ENCODE peak calls at places on chromosomes 7 and 10, in ten cellular contexts. F, W, M, P, B, H, C, G, S and X are unnamed samples.

GRCh38 chr10:62136931-62137330 is 131.7 kb downstream of the RTKN2 start:
- DNase-seq in P (no peak), C (no peak), B (no peak), W (no peak), H (no peak), M (no peak), F (no peak), S (no peak), G (no peak), X (no peak)

GRCh38 chr7:158273138-158273651 is 314.4 kb downstream of the PTPRN2 start:
- DNase-seq in C (no peak), G (peak; percentile 9), B (no peak), W (no peak), P (no peak), H (no peak), M (no peak), F (no peak), S (peak; percentile 2), X (no peak)

GRCh38 chr7:137325927-137326326 is 17.6 kb downstream of the PTN start:
- DNase-seq in P (no peak), M (no peak), C (no peak), G (no peak), S (no peak), W (no peak), F (no peak), H (peak; percentile 72), B (no peak), X (no peak)

GRCh38 chr7:48083114-48083830 is 5.8 kb upstream of the UPP1 start:
- DNase-seq in G (no peak), W (peak; percentile 90), B (no peak), M (peak; percentile 59), C (no peak), F (no peak), H (peak; percentile 72), P (no peak), S (no peak), X (no peak)

GRCh38 chr7:95045236-95045923 is 138.0 kb downstream of the PPP1R9A start:
- DNase-seq in B (no peak), G (no peak), H (peak; percentile 20), M (peak; percentile 1), S (peak; percentile 31), F (no peak), C (no peak), P (no peak), W (peak; percentile 45), X (peak; percentile 19)

GRCh38 chr7:106542550-106543220 is 118.3 kb downstream of the CCDC71L start:
- DNase-seq in G (peak; percentile 28), P (peak; percentile 67), B (no peak), C (peak; percentile 25), W (peak; percentile 54), F (peak; percentile 6), S (peak; percentile 58), H (peak; percentile 85), M (peak; percentile 70), X (peak; percentile 77)

GRCh38 chr10:124589491-124590006 is 127.9 kb downstream of the LHPP start:
- DNase-seq in G (peak; percentile 37), W (no peak), B (no peak), S (no peak), F (no peak), C (no peak), H (peak; percentile 85), P (no peak), M (no peak), X (no peak)

GRCh38 chr7:51620690-51621089 is 304.1 kb upstream of the COBL start:
- DNase-seq in M (no peak), G (no peak), P (no peak), F (no peak), S (peak; percentile 47), H (no peak), C (no peak), W (no peak), B (no peak), X (no peak)

GRCh38 chr7:142418316-142418715 is 160.5 kb upstream of the PRSS58 start:
- DNase-seq in C (no peak), F (no peak), M (no peak), B (no peak), G (no peak), S (no peak), P (no peak), H (no peak), W (no peak), X (no peak)

GRCh38 chr7:36958094-36958718 is 233.9 kb upstream of the AOAH start:
- DNase-seq in S (no peak), M (no peak), G (no peak), C (no peak), F (no peak), H (no peak), W (no peak), B (no peak), P (no peak), X (no peak)

GRCh38 chr10:75358835-75359421 is 42.6 kb downstream of the ZNF503 start:
- DNase-seq in P (no peak), C (peak; percentile 55), M (peak; percentile 94), B (no peak), G (no peak), W (peak; percentile 66), S (no peak), F (no peak), H (peak; percentile 32), X (peak; percentile 51)

GRCh38 chr10:79445217-79445707 is at the start of gene ZCCHC24:
- DNase-seq in H (no peak), P (peak; percentile 62), M (peak; percentile 54), B (no peak), F (no peak), C (peak; percentile 55), S (peak; percentile 65), W (no peak), G (peak; percentile 69), X (peak; percentile 34)

GRCh38 chr10:115566867-115567266 is 473.7 kb downstream of the ATRNL1 start:
- DNase-seq in S (no peak), F (no peak), G (no peak), H (no peak), B (no peak), M (no peak), C (no peak), W (no peak), P (no peak), X (no peak)

GRCh38 chr10:118349235-118349634 is 7.1 kb upstream of the FAM204A start:
- DNase-seq in P (no peak), M (no peak), C (no peak), W (no peak), G (no peak), S (no peak), F (no peak), B (no peak), H (no peak), X (no peak)

GRCh38 chr10:104809288-104810090 is 168.4 kb downstream of the SORCS3 start:
- DNase-seq in M (peak; percentile 85), B (no peak), H (peak; percentile 55), F (no peak), W (peak; percentile 36), P (peak; percentile 10), C (no peak), G (no peak), S (no peak), X (peak; percentile 71)

GRCh38 chr7:129940329-129940728 is 12.4 kb downstream of the UBE2H start:
- DNase-seq in B (no peak), W (no peak), H (no peak), G (no peak), C (no peak), M (no peak), P (no peak), S (no peak), F (no peak), X (no peak)

GRCh38 chr10:22461891-22462290 is 116.6 kb downstream of the SPAG6 start:
- DNase-seq in F (no peak), H (no peak), W (no peak), P (no peak), S (no peak), C (no peak), M (no peak), B (no peak), G (no peak), X (no peak)

GRCh38 chr7:17144313-17144712 is 154.1 kb upstream of the AHR start:
- DNase-seq in B (no peak), W (no peak), M (peak; percentile 78), G (no peak), H (no peak), P (no peak), C (peak; percentile 40), S (no peak), F (peak; percentile 13), X (no peak)

GRCh38 chr10:73924935-73925334 is 14.0 kb downstream of the PLAU start:
- DNase-seq in H (no peak), F (no peak), G (no peak), C (no peak), W (no peak), M (no peak), B (no peak), P (no peak), S (no peak), X (no peak)

GRCh38 chr7:41889040-41889439 is 186.2 kb upstream of the INHBA start:
- DNase-seq in G (no peak), F (no peak), C (no peak), H (no peak), W (no peak), P (no peak), B (no peak), S (no peak), M (no peak), X (no peak)

GRCh38 chr7:100472854-100473499 is 6.0 kb downstream of the TSC22D4 start:
- DNase-seq in F (no peak), C (no peak), P (no peak), M (peak; percentile 26), W (no peak), H (no peak), G (peak; percentile 61), B (no peak), S (no peak), X (no peak)

GRCh38 chr7:30923009-30923773 is 11.5 kb downstream of the AQP1 start:
- DNase-seq in M (no peak), F (no peak), G (peak; percentile 17), S (peak; percentile 7), H (no peak), C (no peak), B (no peak), P (no peak), W (no peak), X (no peak)

GRCh38 chr10:61970182-61971015 is 68.9 kb downstream of the ARID5B start:
- DNase-seq in G (no peak), P (no peak), B (no peak), F (no peak), H (peak; percentile 34), W (no peak), C (no peak), M (no peak), S (no peak), X (no peak)

GRCh38 chr7:20330797-20331230 is at the start of gene ITGB8:
- DNase-seq in B (no peak), S (peak; percentile 60), W (no peak), M (no peak), P (peak; percentile 52), G (no peak), C (peak; percentile 26), F (no peak), H (no peak), X (no peak)

GRCh38 chr10:75400163-75400768 is 1.3 kb downstream of the ZNF503 start:
- DNase-seq in M (no peak), G (no peak), C (peak; percentile 36), F (no peak), W (peak; percentile 50), B (no peak), P (no peak), H (peak; percentile 66), S (no peak), X (peak; percentile 54)

GRCh38 chr7:3042861-3043489 is 692 bp downstream of the CARD11 start:
- DNase-seq in W (peak; percentile 22), B (no peak), H (no peak), M (no peak), G (no peak), F (peak; percentile 51), S (peak; percentile 32), C (no peak), P (peak; percentile 78), X (no peak)

GRCh38 chr10:26780793-26781601 is 79.8 kb downstream of the ABI1 start:
- DNase-seq in C (peak; percentile 65), F (no peak), B (no peak), W (peak; percentile 84), G (no peak), M (peak; percentile 100), S (no peak), H (peak; percentile 92), P (peak; percentile 25), X (peak; percentile 86)

GRCh38 chr7:151408839-151409554 is 841 bp downstream of the WDR86 start:
- DNase-seq in P (peak; percentile 54), M (no peak), H (peak; percentile 76), B (no peak), F (peak; percentile 78), G (no peak), W (no peak), C (no peak), S (peak; percentile 39), X (no peak)